ENCODE peak calls at places on chromosome 10, in four cellular contexts. Y is foreskin fibroblast, E is hepatocyte, Z is fibroblast of mammary gland. R is an unnamed sample.

GRCh38 chr10:35413985-35414861 is 77.9 kb downstream of the CCNY start:
- DNase-seq in Z (peak), Y (no peak), E (peak), R (peak)

GRCh38 chr10:1426786-1427185 is 310.5 kb downstream of the ADARB2 start:
- DNase-seq in Y (no peak), E (no peak), Z (no peak), R (no peak)

GRCh38 chr10:124996127-124996853 is 54.4 kb downstream of the ZRANB1 start:
- DNase-seq in Y (no peak), Z (no peak), E (no peak), R (peak)

GRCh38 chr10:103076996-103077395 is 116.1 kb downstream of the NT5C2 start:
- DNase-seq in E (no peak), Y (no peak), Z (no peak), R (no peak)

GRCh38 chr10:100737359-100738054 is 7.9 kb upstream of the PAX2 start:
- DNase-seq in Y (no peak), Z (no peak), E (no peak), R (peak)

GRCh38 chr10:14016011-14016536 is 314.6 kb downstream of the FRMD4A start:
- DNase-seq in Z (peak), Y (peak), E (no peak), R (no peak)

GRCh38 chr10:35613597-35614226 is 8.6 kb downstream of the GJD4 start:
- DNase-seq in E (no peak), Y (peak), Z (peak), R (peak)

GRCh38 chr10:124627851-124628675 is 116.1 kb downstream of the FAM53B start:
- DNase-seq in Y (no peak), E (no peak), Z (no peak), R (no peak)

GRCh38 chr10:103653581-103654020 is 160.1 kb downstream of the NEURL1 start:
- DNase-seq in E (no peak), Y (no peak), Z (no peak), R (no peak)

GRCh38 chr10:104349623-104350142 is 4.0 kb upstream of the CFAP58 start:
- DNase-seq in Z (peak), E (peak), Y (peak), R (no peak)

GRCh38 chr10:121594623-121595320 is 3.5 kb downstream of the FGFR2 start:
- DNase-seq in Y (no peak), Z (no peak), E (no peak), R (no peak)

GRCh38 chr10:129841590-129841989 is 122.5 kb downstream of the EBF3 start:
- DNase-seq in E (no peak), Y (no peak), Z (no peak), R (no peak)

GRCh38 chr10:44935961-44936285 is 23.7 kb upstream of the RASSF4 start:
- DNase-seq in Y (no peak), E (no peak), Z (no peak), R (no peak)

GRCh38 chr10:46230615-46231014 is 56.2 kb upstream of the ANTXRL start:
- DNase-seq in Z (no peak), Y (no peak), E (no peak), R (no peak)

GRCh38 chr10:58237014-58237830 is 30.5 kb downstream of the IPMK start:
- DNase-seq in Z (peak), E (no peak), Y (peak), R (peak)

GRCh38 chr10:70736470-70736982 is 48.7 kb downstream of the TBATA start:
- DNase-seq in Z (no peak), Y (no peak), E (no peak), R (no peak)

GRCh38 chr10:70737250-70737649 is 47.9 kb downstream of the TBATA start:
- DNase-seq in Y (no peak), E (no peak), Z (no peak), R (no peak)

GRCh38 chr10:70740441-70741288 is 44.5 kb downstream of the TBATA start:
- DNase-seq in E (no peak), Y (no peak), Z (no peak), R (no peak)

GRCh38 chr10:70737977-70738376 is 47.2 kb downstream of the TBATA start:
- DNase-seq in E (no peak), Y (no peak), Z (no peak), R (no peak)

DNA sequence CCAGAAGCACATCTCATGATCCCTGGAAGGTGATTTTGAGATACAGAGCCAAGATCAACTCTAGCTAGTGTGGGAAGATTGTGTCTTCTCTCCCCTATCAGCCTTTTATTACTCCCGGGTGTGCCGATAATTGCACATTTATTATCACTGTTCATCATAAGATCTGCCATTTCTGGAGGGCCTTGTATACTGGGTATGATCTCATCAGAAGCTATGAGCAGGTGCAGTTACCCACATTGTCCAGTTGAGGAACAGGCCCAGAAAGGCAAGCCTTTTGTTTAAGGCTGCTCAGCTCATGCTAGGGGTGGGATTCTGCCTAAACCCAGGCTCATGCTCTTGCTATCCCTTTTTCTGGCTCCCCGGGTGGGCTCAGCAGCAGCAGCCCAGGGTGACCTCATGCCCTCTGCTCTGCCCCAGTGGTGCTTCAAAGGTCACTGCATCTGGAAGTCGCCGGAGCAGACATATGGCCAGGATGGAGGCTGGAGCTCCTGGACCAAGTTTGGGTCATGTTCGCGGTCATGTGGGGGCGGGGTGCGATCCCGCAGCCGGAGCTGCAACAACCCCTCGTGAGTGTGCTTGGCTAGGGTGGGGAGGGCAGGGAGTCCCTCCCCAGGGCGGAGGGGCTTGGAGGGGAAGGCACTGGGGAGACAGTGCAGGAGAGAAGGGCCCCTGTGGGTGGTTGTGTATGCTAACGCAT is 46.6 kb downstream of the TBATA start:
- DNase-seq in Y (no peak), Z (no peak), E (no peak), R (peak)
- TF ChIP-seq CTCF in Y (no peak), Z (no peak), E (no peak), R (peak)

GRCh38 chr10:43396061-43396927 is 12.7 kb downstream of the HNRNPF start:
- DNase-seq in E (peak), Z (peak), Y (peak), R (peak)

GRCh38 chr10:43394868-43395267 is 14.1 kb downstream of the HNRNPF start:
- DNase-seq in Y (no peak), E (no peak), Z (no peak), R (no peak)

GRCh38 chr10:43396928-43397624 is 11.9 kb downstream of the HNRNPF start:
- DNase-seq in Y (peak), Z (peak), E (peak), R (peak)

GRCh38 chr10:43393606-43394360 is 15.2 kb downstream of the HNRNPF start:
- DNase-seq in Z (no peak), E (no peak), Y (no peak), R (no peak)

DNA sequence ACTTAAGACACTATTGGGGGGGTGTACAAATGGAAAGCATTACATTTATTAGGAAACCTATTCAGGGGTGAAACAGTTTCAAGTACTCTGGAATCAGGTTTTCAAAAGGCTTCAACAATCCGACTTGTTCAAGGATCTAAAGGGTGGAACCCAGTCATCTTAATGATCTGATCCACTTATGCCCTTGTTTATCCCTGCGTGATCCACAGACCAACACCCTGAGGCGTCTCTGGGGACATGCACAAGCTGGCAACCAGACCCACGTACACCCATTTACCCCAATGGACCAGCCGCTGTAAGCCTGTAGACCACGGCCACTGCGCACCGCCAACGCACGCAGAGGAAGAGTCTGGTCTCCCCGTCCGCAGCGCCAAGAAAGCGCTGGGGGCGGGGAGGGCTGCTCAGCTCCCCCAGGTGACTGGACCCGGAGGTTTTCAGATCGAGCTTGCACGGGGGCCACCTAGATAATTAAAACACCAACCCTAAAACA is 13.4 kb downstream of the HNRNPF start:
- DNase-seq in Z (no peak), E (peak), Y (no peak), R (peak)
- H3K4me3 ChIP-seq in Z (peak), E (peak), Y (peak), R (peak)

DNA sequence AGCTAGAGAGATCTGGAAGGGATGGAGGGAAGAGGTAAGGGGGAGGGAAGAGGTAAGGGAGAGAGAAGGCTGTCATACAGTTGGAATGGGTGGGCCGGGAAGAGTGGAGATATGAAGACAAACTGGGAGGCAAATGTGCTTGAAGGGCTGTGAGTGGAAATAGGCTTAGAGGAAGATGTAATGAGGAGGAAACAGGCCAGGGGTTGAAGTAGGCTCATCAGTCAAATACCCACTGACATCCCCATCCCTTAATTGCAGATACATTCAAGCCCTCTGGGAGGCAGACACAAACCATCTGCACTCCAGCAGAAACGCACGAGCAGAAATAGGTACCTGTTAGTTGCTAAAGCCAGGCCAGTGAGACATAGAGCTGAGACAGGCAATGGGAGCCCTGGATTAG is 2.1 kb downstream of the SYNPO2L start:
- DNase-seq in Z (peak), E (no peak), Y (peak), R (peak)
- TF ChIP-seq CTCF in Z (peak), E (peak), Y (no peak), R (peak)

DNA sequence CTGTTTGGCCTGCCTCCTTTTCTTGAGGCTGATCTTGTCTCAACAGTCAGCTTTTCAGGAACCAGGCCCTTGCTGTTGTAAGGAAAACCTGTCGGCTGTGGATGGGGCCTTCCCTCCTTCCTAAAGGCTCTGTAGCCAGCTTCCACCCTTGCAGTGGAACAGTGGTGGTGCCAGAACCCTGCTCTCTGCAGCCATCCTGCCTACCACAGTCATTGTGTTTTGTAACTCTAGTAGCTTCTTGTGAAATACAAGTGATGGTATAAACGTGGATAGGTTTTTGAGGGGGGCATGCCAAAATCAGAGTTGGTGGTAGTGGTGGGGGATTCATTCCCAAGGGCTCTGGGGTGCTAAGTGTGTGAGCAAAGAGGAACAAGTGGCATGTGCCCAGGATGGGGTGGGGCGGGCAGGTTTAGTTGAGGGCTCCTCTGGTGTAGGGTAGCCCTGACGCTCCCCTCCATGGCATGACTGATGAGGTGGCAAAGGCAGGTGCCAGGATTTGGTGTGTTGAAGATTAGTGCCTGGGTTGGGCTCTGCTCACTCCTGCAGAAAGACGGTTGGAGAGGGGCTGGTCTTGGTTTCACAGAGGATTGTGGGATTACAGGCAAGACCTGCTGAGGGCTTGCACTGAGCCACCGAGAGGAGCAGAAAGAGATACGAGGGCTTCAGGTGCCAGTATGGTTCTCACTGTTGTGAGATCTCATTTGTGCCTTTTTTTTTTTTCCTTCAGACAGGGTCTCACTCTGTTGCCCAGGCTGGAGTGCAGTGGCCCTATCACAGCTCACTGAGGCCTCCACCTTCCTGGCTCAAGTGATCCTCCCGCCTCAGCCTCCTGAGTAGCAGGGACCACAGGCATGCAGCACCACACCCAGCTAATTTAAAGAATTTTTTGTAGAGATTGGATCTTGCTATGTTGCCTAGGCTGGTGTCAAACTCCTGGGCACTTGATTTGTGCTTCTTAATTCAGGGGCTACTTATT is 7.4 kb downstream of the TSPAN14 start:
- DNase-seq in Z (peak), Y (peak), E (no peak), R (peak)
- H3K4me3 ChIP-seq in Z (no peak), Y (no peak), E (no peak), R (no peak)

GRCh38 chr10:26622891-26623290 is 74.6 kb upstream of the PDSS1 start:
- DNase-seq in Y (no peak), E (no peak), Z (no peak), R (no peak)

GRCh38 chr10:26626066-26626465 is 71.4 kb upstream of the PDSS1 start:
- DNase-seq in Z (no peak), E (no peak), Y (no peak), R (no peak)

GRCh38 chr10:26628395-26628794 is 69.1 kb upstream of the PDSS1 start:
- DNase-seq in Y (no peak), E (no peak), Z (no peak), R (no peak)

GRCh38 chr10:26624017-26624416 is 73.5 kb upstream of the PDSS1 start:
- DNase-seq in Y (no peak), E (no peak), Z (no peak), R (no peak)

DNA sequence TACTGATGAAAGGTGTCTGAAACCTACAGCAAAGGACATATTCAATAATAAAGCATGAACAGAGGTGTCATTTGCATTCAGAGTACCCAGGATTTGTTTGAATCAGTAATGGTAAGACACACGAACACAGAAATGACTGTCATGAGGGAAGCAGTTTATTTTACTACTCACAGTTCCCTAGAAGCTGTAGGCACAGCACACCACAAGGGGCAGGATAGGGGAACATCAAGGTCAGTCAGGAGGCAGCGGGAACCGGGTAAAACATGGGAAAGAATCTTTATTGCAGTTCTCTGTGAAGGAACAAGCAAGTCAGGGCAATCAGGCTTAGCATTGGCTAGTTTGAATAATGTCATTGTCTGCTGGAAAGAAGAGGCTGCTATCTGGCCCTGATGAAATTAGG is 70.2 kb upstream of the PDSS1 start:
- DNase-seq in Z (peak), Y (no peak), E (peak), R (no peak)
- TF ChIP-seq CTCF in Z (peak), Y (no peak), E (peak), R (no peak)

DNA sequence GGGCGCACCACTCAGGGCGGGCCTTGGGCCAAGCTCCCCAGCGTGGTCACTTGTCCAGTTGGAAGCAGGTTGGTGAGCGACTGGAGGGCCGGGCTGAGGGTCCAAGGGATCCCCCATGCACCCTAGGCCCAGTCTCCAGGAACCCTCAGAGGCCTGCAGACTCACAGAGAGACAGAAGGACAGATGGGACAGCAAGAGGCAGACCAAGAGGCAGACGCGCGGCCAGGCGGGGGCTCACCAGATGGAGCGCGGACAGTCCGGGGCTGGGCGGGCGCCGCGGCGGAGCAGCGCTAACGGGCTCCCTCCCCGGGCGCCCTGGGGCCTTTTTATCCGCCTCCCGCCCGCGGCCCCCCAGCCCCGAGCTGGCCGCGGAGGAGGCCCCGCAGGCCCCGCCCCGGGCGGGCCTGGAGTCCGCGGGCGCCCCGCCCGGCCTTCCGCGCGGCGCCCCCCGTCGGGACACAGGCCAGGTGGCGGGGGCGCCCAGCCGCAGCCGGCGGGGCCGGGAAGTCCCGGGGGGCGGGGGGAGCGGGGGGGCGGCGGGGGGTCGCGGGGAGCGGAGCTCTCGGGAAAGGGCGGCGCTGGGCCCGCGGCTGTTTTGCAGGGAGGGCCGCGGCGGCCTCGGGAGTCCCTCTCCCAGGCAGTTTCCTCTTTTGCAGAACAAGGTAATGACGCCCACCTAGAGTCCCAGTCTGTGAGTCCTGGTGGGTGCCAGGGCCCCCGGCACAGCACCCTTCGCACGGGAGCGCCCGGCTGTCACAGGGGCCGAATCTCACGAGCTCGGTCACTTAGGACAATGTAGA is at the start of gene LOXL4:
- DNase-seq in Y (peak), Z (peak), E (peak), R (peak)
- H3K4me3 ChIP-seq in Y (peak), Z (peak), E (no peak), R (peak)

GRCh38 chr10:107548301-107548700 is 383.8 kb upstream of the SORCS1 start:
- DNase-seq in Y (peak), E (no peak), Z (peak), R (no peak)

GRCh38 chr10:107554351-107554750 is 389.8 kb upstream of the SORCS1 start:
- DNase-seq in Y (no peak), E (no peak), Z (no peak), R (no peak)

GRCh38 chr10:107553470-107553869 is 389.0 kb upstream of the SORCS1 start:
- DNase-seq in Z (peak), E (no peak), Y (peak), R (no peak)

GRCh38 chr10:107546986-107547385 is 382.5 kb upstream of the SORCS1 start:
- DNase-seq in E (no peak), Z (no peak), Y (no peak), R (no peak)

GRCh38 chr10:107552963-107553362 is 388.5 kb upstream of the SORCS1 start:
- DNase-seq in E (no peak), Z (no peak), Y (no peak), R (no peak)
- TF ChIP-seq CTCF in E (no peak), Z (no peak), Y (no peak), R (no peak)

DNA sequence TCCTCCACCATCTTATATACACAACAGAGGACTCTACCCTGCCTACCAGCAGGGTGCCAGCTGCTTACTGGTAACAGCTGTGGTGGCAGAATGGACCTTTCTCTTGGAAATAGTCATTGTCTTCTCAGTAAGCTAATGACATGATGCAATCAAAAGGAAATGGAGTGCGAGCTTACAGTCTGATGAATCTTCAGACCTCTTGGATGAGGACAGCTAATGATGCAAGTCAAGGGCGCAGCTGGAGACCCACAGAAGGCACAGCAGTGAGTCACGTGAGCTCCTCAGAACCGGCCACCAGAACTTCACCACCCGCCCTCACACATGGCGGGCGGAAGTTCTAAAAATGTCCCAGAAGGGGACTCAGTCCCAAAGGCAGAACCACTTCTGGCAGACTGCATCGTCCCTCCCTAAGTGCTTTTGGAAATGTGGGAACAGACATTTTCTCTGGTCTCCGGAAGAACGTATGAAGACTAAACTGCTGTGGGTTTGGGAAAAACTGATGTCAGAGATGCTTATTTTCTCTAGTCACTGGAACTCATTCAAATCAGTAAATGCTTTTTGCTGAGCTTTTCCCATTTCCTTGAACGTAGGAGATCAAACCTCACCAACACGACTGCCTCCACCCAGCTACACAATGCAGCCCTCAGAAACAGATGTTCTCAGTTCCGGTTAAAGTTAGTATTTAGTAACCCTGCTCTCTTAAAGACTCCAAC is 96.4 kb downstream of the FAS start:
- DNase-seq in Z (peak), Y (peak), E (no peak), R (peak)
- H3K4me3 ChIP-seq in Z (peak), Y (peak), E (no peak), R (peak)